ENCODE peak calls at places on chromosome 9, in eight cellular contexts. One of them, this sample, is unnamed.

GRCh38 chr9:83451308-83451707 is 86.9 kb downstream of the FRMD3 start:
- DNase-seq in CD8-positive, alpha-beta memory T cell: no peak
- DNase-seq in RPMI8226: no peak
- DNase-seq in activated T-cell treated with anti-CD3 and anti-CD28 coated beads, Interleukin-2, amount 50 U/mL, for 4 hours: no peak
- DNase-seq in IMR-90: no peak
- DNase-seq in activated T-helper 9 cell treated with anti-CD3 and anti-CD28 coated beads, Interleukin-2, amount 50 U/mL, for 16 hours: no peak
- DNase-seq in GM12891: no peak
- DNase-seq in NCI-H460: no peak
- DNase-seq in this sample: no peak

GRCh38 chr9:35035851-35036701 is 36.3 kb downstream of the VCP start:
- DNase-seq in CD8-positive, alpha-beta memory T cell: peak; percentile 11
- DNase-seq in RPMI8226: no peak
- DNase-seq in activated T-cell treated with anti-CD3 and anti-CD28 coated beads, Interleukin-2, amount 50 U/mL, for 4 hours: peak; percentile 18
- DNase-seq in IMR-90: peak; percentile 38
- DNase-seq in activated T-helper 9 cell treated with anti-CD3 and anti-CD28 coated beads, Interleukin-2, amount 50 U/mL, for 16 hours: peak; percentile 4
- DNase-seq in GM12891: peak; percentile 42
- DNase-seq in NCI-H460: no peak
- DNase-seq in this sample: peak; percentile 54

GRCh38 chr9:92714787-92715487 is 45.0 kb upstream of the IPPK start:
- DNase-seq in CD8-positive, alpha-beta memory T cell: no peak
- DNase-seq in RPMI8226: no peak
- DNase-seq in activated T-cell treated with anti-CD3 and anti-CD28 coated beads, Interleukin-2, amount 50 U/mL, for 4 hours: no peak
- DNase-seq in IMR-90: no peak
- DNase-seq in activated T-helper 9 cell treated with anti-CD3 and anti-CD28 coated beads, Interleukin-2, amount 50 U/mL, for 16 hours: no peak
- DNase-seq in GM12891: no peak
- DNase-seq in NCI-H460: no peak
- DNase-seq in this sample: no peak

GRCh38 chr9:87179556-87180340 is 232.4 kb upstream of the GAS1 start:
- DNase-seq in CD8-positive, alpha-beta memory T cell: no peak
- DNase-seq in RPMI8226: no peak
- DNase-seq in activated T-cell treated with anti-CD3 and anti-CD28 coated beads, Interleukin-2, amount 50 U/mL, for 4 hours: no peak
- DNase-seq in IMR-90: no peak
- DNase-seq in activated T-helper 9 cell treated with anti-CD3 and anti-CD28 coated beads, Interleukin-2, amount 50 U/mL, for 16 hours: no peak
- DNase-seq in GM12891: no peak
- DNase-seq in NCI-H460: no peak
- DNase-seq in this sample: no peak

GRCh38 chr9:128420060-128420650 is 502 bp upstream of the CERCAM start:
- DNase-seq in CD8-positive, alpha-beta memory T cell: peak; percentile 62
- DNase-seq in RPMI8226: peak; percentile 87
- DNase-seq in activated T-cell treated with anti-CD3 and anti-CD28 coated beads, Interleukin-2, amount 50 U/mL, for 4 hours: peak; percentile 64
- DNase-seq in IMR-90: peak; percentile 45
- DNase-seq in activated T-helper 9 cell treated with anti-CD3 and anti-CD28 coated beads, Interleukin-2, amount 50 U/mL, for 16 hours: peak; percentile 63
- DNase-seq in GM12891: peak; percentile 89
- DNase-seq in NCI-H460: peak; percentile 55
- DNase-seq in this sample: peak; percentile 80

GRCh38 chr9:104388071-104388470 is 116.0 kb upstream of the OR13F1 start:
- DNase-seq in CD8-positive, alpha-beta memory T cell: no peak
- DNase-seq in RPMI8226: no peak
- DNase-seq in activated T-cell treated with anti-CD3 and anti-CD28 coated beads, Interleukin-2, amount 50 U/mL, for 4 hours: no peak
- DNase-seq in IMR-90: no peak
- DNase-seq in activated T-helper 9 cell treated with anti-CD3 and anti-CD28 coated beads, Interleukin-2, amount 50 U/mL, for 16 hours: no peak
- DNase-seq in GM12891: no peak
- DNase-seq in NCI-H460: no peak
- DNase-seq in this sample: no peak

GRCh38 chr9:123338710-123339665 is 17.0 kb upstream of the CRB2 start:
- DNase-seq in CD8-positive, alpha-beta memory T cell: peak; percentile 15
- DNase-seq in RPMI8226: peak; percentile 91
- DNase-seq in activated T-cell treated with anti-CD3 and anti-CD28 coated beads, Interleukin-2, amount 50 U/mL, for 4 hours: peak; percentile 43
- DNase-seq in IMR-90: no peak
- DNase-seq in activated T-helper 9 cell treated with anti-CD3 and anti-CD28 coated beads, Interleukin-2, amount 50 U/mL, for 16 hours: peak; percentile 51
- DNase-seq in GM12891: no peak
- DNase-seq in NCI-H460: no peak
- DNase-seq in this sample: no peak

GRCh38 chr9:133102190-133103021 is 18.6 kb downstream of the RALGDS start:
- DNase-seq in CD8-positive, alpha-beta memory T cell: no peak
- DNase-seq in RPMI8226: no peak
- DNase-seq in activated T-cell treated with anti-CD3 and anti-CD28 coated beads, Interleukin-2, amount 50 U/mL, for 4 hours: no peak
- DNase-seq in IMR-90: no peak
- DNase-seq in activated T-helper 9 cell treated with anti-CD3 and anti-CD28 coated beads, Interleukin-2, amount 50 U/mL, for 16 hours: no peak
- DNase-seq in GM12891: no peak
- DNase-seq in NCI-H460: no peak
- DNase-seq in this sample: no peak

GRCh38 chr9:98795970-98796363 is 388 bp downstream of the ANKS6 start:
- DNase-seq in CD8-positive, alpha-beta memory T cell: peak; percentile 10
- DNase-seq in RPMI8226: peak; percentile 31
- DNase-seq in activated T-cell treated with anti-CD3 and anti-CD28 coated beads, Interleukin-2, amount 50 U/mL, for 4 hours: no peak
- DNase-seq in IMR-90: no peak
- DNase-seq in activated T-helper 9 cell treated with anti-CD3 and anti-CD28 coated beads, Interleukin-2, amount 50 U/mL, for 16 hours: no peak
- DNase-seq in GM12891: no peak
- DNase-seq in NCI-H460: no peak
- DNase-seq in this sample: no peak

GRCh38 chr9:13145340-13145739 is 134.2 kb downstream of the MPDZ start:
- DNase-seq in CD8-positive, alpha-beta memory T cell: no peak
- DNase-seq in RPMI8226: no peak
- DNase-seq in activated T-cell treated with anti-CD3 and anti-CD28 coated beads, Interleukin-2, amount 50 U/mL, for 4 hours: no peak
- DNase-seq in IMR-90: no peak
- DNase-seq in activated T-helper 9 cell treated with anti-CD3 and anti-CD28 coated beads, Interleukin-2, amount 50 U/mL, for 16 hours: no peak
- DNase-seq in GM12891: no peak
- DNase-seq in NCI-H460: no peak
- DNase-seq in this sample: no peak

GRCh38 chr9:93467462-93467861 is 14.1 kb upstream of the FAM120AOS start:
- DNase-seq in CD8-positive, alpha-beta memory T cell: no peak
- DNase-seq in RPMI8226: no peak
- DNase-seq in activated T-cell treated with anti-CD3 and anti-CD28 coated beads, Interleukin-2, amount 50 U/mL, for 4 hours: no peak
- DNase-seq in IMR-90: no peak
- DNase-seq in activated T-helper 9 cell treated with anti-CD3 and anti-CD28 coated beads, Interleukin-2, amount 50 U/mL, for 16 hours: no peak
- DNase-seq in GM12891: no peak
- DNase-seq in NCI-H460: no peak
- DNase-seq in this sample: no peak

GRCh38 chr9:105993051-105993854 is 298.9 kb downstream of the TMEM38B start:
- DNase-seq in CD8-positive, alpha-beta memory T cell: no peak
- DNase-seq in RPMI8226: no peak
- DNase-seq in activated T-cell treated with anti-CD3 and anti-CD28 coated beads, Interleukin-2, amount 50 U/mL, for 4 hours: no peak
- DNase-seq in IMR-90: no peak
- DNase-seq in activated T-helper 9 cell treated with anti-CD3 and anti-CD28 coated beads, Interleukin-2, amount 50 U/mL, for 16 hours: no peak
- DNase-seq in GM12891: no peak
- DNase-seq in NCI-H460: no peak
- DNase-seq in this sample: no peak

GRCh38 chr9:78298046-78298511 is 1.2 kb downstream of the PSAT1 start:
- DNase-seq in CD8-positive, alpha-beta memory T cell: no peak
- DNase-seq in RPMI8226: no peak
- DNase-seq in activated T-cell treated with anti-CD3 and anti-CD28 coated beads, Interleukin-2, amount 50 U/mL, for 4 hours: no peak
- DNase-seq in IMR-90: no peak
- DNase-seq in activated T-helper 9 cell treated with anti-CD3 and anti-CD28 coated beads, Interleukin-2, amount 50 U/mL, for 16 hours: no peak
- DNase-seq in GM12891: peak; percentile 22
- DNase-seq in NCI-H460: no peak
- DNase-seq in this sample: no peak

GRCh38 chr9:116697341-116697740 is 10.2 kb downstream of the TRIM32 start:
- DNase-seq in CD8-positive, alpha-beta memory T cell: no peak
- DNase-seq in RPMI8226: no peak
- DNase-seq in activated T-cell treated with anti-CD3 and anti-CD28 coated beads, Interleukin-2, amount 50 U/mL, for 4 hours: no peak
- DNase-seq in IMR-90: peak; percentile 77
- DNase-seq in activated T-helper 9 cell treated with anti-CD3 and anti-CD28 coated beads, Interleukin-2, amount 50 U/mL, for 16 hours: no peak
- DNase-seq in GM12891: no peak
- DNase-seq in NCI-H460: no peak
- DNase-seq in this sample: no peak

GRCh38 chr9:131100445-131100844 is 4.1 kb downstream of the AIF1L start:
- DNase-seq in CD8-positive, alpha-beta memory T cell: no peak
- DNase-seq in RPMI8226: no peak
- DNase-seq in activated T-cell treated with anti-CD3 and anti-CD28 coated beads, Interleukin-2, amount 50 U/mL, for 4 hours: no peak
- DNase-seq in IMR-90: no peak
- DNase-seq in activated T-helper 9 cell treated with anti-CD3 and anti-CD28 coated beads, Interleukin-2, amount 50 U/mL, for 16 hours: no peak
- DNase-seq in GM12891: no peak
- DNase-seq in NCI-H460: no peak
- DNase-seq in this sample: no peak

GRCh38 chr9:83242066-83242465 is 179.1 kb upstream of the RASEF start:
- DNase-seq in CD8-positive, alpha-beta memory T cell: no peak
- DNase-seq in RPMI8226: no peak
- DNase-seq in activated T-cell treated with anti-CD3 and anti-CD28 coated beads, Interleukin-2, amount 50 U/mL, for 4 hours: no peak
- DNase-seq in IMR-90: no peak
- DNase-seq in activated T-helper 9 cell treated with anti-CD3 and anti-CD28 coated beads, Interleukin-2, amount 50 U/mL, for 16 hours: no peak
- DNase-seq in GM12891: no peak
- DNase-seq in NCI-H460: no peak
- DNase-seq in this sample: no peak

GRCh38 chr9:25374281-25374680 is 304.0 kb downstream of the TUSC1 start:
- DNase-seq in CD8-positive, alpha-beta memory T cell: no peak
- DNase-seq in RPMI8226: no peak
- DNase-seq in activated T-cell treated with anti-CD3 and anti-CD28 coated beads, Interleukin-2, amount 50 U/mL, for 4 hours: no peak
- DNase-seq in IMR-90: no peak
- DNase-seq in activated T-helper 9 cell treated with anti-CD3 and anti-CD28 coated beads, Interleukin-2, amount 50 U/mL, for 16 hours: no peak
- DNase-seq in GM12891: no peak
- DNase-seq in NCI-H460: no peak
- DNase-seq in this sample: no peak

GRCh38 chr9:127346584-127346983 is 50.4 kb upstream of the SLC2A8 start:
- DNase-seq in CD8-positive, alpha-beta memory T cell: no peak
- DNase-seq in RPMI8226: no peak
- DNase-seq in activated T-cell treated with anti-CD3 and anti-CD28 coated beads, Interleukin-2, amount 50 U/mL, for 4 hours: no peak
- DNase-seq in IMR-90: no peak
- DNase-seq in activated T-helper 9 cell treated with anti-CD3 and anti-CD28 coated beads, Interleukin-2, amount 50 U/mL, for 16 hours: no peak
- DNase-seq in GM12891: no peak
- DNase-seq in NCI-H460: no peak
- DNase-seq in this sample: no peak

This sample was measured in uterus.